ENCODE peak calls at places on chromosomes 12 and 14, in ten cellular contexts. One of them, this sample, is unnamed.

GRCh38 chr14:37595809-37596595 is 573 bp downstream of the TTC6 start:
- DNase-seq in HFFc6: no peak
- DNase-seq in NCI-H2171: peak; percentile 91
- DNase-seq in AG04450: no peak
- DNase-seq in amniotic stem cell: no peak
- DNase-seq in dorsolateral prefrontal cortex: no peak
- DNase-seq in AG09309: no peak
- DNase-seq in stomach: peak; percentile 68
- DNase-seq in activated naive CD4-positive, alpha-beta T cell: no peak
- DNase-seq in CD4-positive, CD25-positive, alpha-beta regulatory T cell: peak; percentile 46
- DNase-seq in this sample: peak; percentile 79

GRCh38 chr12:44317651-44318126 is 481.8 kb downstream of the TMEM117 start:
- DNase-seq in HFFc6: peak; percentile 35
- DNase-seq in CD4-positive, CD25-positive, alpha-beta regulatory T cell: peak; percentile 27
- DNase-seq in dorsolateral prefrontal cortex: no peak
- DNase-seq in activated naive CD4-positive, alpha-beta T cell: no peak
- DNase-seq in amniotic stem cell: no peak
- DNase-seq in NCI-H2171: peak; percentile 10
- DNase-seq in AG04450: peak; percentile 3
- DNase-seq in AG09309: no peak
- DNase-seq in stomach: no peak
- DNase-seq in this sample: peak; percentile 57

GRCh38 chr12:29041621-29042020 is 107.5 kb upstream of the FAR2 start:
- DNase-seq in dorsolateral prefrontal cortex: no peak
- DNase-seq in amniotic stem cell: peak; percentile 41
- DNase-seq in CD4-positive, CD25-positive, alpha-beta regulatory T cell: no peak
- DNase-seq in AG09309: peak; percentile 81
- DNase-seq in NCI-H2171: no peak
- DNase-seq in HFFc6: peak; percentile 67
- DNase-seq in activated naive CD4-positive, alpha-beta T cell: no peak
- DNase-seq in AG04450: peak; percentile 20
- DNase-seq in stomach: no peak
- DNase-seq in this sample: no peak

GRCh38 chr14:61269321-61270083 is 11.6 kb downstream of the TMEM30B start:
- DNase-seq in NCI-H2171: peak; percentile 79
- DNase-seq in AG04450: no peak
- DNase-seq in CD4-positive, CD25-positive, alpha-beta regulatory T cell: peak; percentile 85
- DNase-seq in amniotic stem cell: peak; percentile 58
- DNase-seq in dorsolateral prefrontal cortex: peak; percentile 71
- DNase-seq in AG09309: no peak
- DNase-seq in stomach: peak; percentile 89
- DNase-seq in activated naive CD4-positive, alpha-beta T cell: peak; percentile 16
- DNase-seq in HFFc6: peak; percentile 46
- DNase-seq in this sample: peak; percentile 62

GRCh38 chr14:76514599-76514998 is 138.7 kb downstream of the ESRRB start:
- DNase-seq in amniotic stem cell: no peak
- DNase-seq in AG04450: no peak
- DNase-seq in CD4-positive, CD25-positive, alpha-beta regulatory T cell: peak; percentile 28
- DNase-seq in AG09309: no peak
- DNase-seq in dorsolateral prefrontal cortex: no peak
- DNase-seq in activated naive CD4-positive, alpha-beta T cell: no peak
- DNase-seq in NCI-H2171: no peak
- DNase-seq in HFFc6: peak; percentile 3
- DNase-seq in stomach: no peak
- DNase-seq in this sample: no peak

GRCh38 chr12:130463818-130464663 is 126.4 kb downstream of the PIWIL1 start:
- DNase-seq in stomach: no peak
- DNase-seq in amniotic stem cell: no peak
- DNase-seq in HFFc6: no peak
- DNase-seq in AG09309: no peak
- DNase-seq in activated naive CD4-positive, alpha-beta T cell: no peak
- DNase-seq in CD4-positive, CD25-positive, alpha-beta regulatory T cell: no peak
- DNase-seq in NCI-H2171: peak; percentile 28
- DNase-seq in dorsolateral prefrontal cortex: no peak
- DNase-seq in AG04450: no peak
- DNase-seq in this sample: no peak

GRCh38 chr12:46516933-46517578 is 144.5 kb upstream of the SLC38A2 start:
- DNase-seq in stomach: no peak
- DNase-seq in HFFc6: no peak
- DNase-seq in NCI-H2171: no peak
- DNase-seq in AG09309: no peak
- DNase-seq in AG04450: no peak
- DNase-seq in amniotic stem cell: no peak
- DNase-seq in dorsolateral prefrontal cortex: no peak
- DNase-seq in activated naive CD4-positive, alpha-beta T cell: no peak
- DNase-seq in CD4-positive, CD25-positive, alpha-beta regulatory T cell: peak; percentile 72
- DNase-seq in this sample: peak; percentile 94

GRCh38 chr12:16608346-16608745 is 2.4 kb upstream of the LMO3 start:
- DNase-seq in stomach: no peak
- DNase-seq in NCI-H2171: no peak
- DNase-seq in CD4-positive, CD25-positive, alpha-beta regulatory T cell: no peak
- DNase-seq in dorsolateral prefrontal cortex: no peak
- DNase-seq in activated naive CD4-positive, alpha-beta T cell: no peak
- DNase-seq in AG04450: no peak
- DNase-seq in amniotic stem cell: no peak
- DNase-seq in HFFc6: no peak
- DNase-seq in AG09309: no peak
- DNase-seq in this sample: no peak

GRCh38 chr14:22896351-22896750 is 13.3 kb downstream of the REM2 start:
- DNase-seq in AG04450: no peak
- DNase-seq in activated naive CD4-positive, alpha-beta T cell: no peak
- DNase-seq in stomach: no peak
- DNase-seq in amniotic stem cell: no peak
- DNase-seq in dorsolateral prefrontal cortex: no peak
- DNase-seq in NCI-H2171: no peak
- DNase-seq in AG09309: no peak
- DNase-seq in CD4-positive, CD25-positive, alpha-beta regulatory T cell: no peak
- DNase-seq in HFFc6: no peak
- DNase-seq in this sample: no peak

GRCh38 chr14:101031186-101031585 is 127.7 kb upstream of the RTL1 start:
- DNase-seq in HFFc6: no peak
- DNase-seq in AG09309: no peak
- DNase-seq in amniotic stem cell: no peak
- DNase-seq in dorsolateral prefrontal cortex: no peak
- DNase-seq in stomach: no peak
- DNase-seq in AG04450: no peak
- DNase-seq in activated naive CD4-positive, alpha-beta T cell: no peak
- DNase-seq in CD4-positive, CD25-positive, alpha-beta regulatory T cell: no peak
- DNase-seq in NCI-H2171: no peak
- DNase-seq in this sample: no peak